ENCODE peak calls at places on chromosome 22, in eight cellular contexts. One of them, this sample, is unnamed.

GRCh38 chr22:36658900-36659299 is 44.7 kb downstream of the CACNG2 start:
- DNase-seq in D721Med: no peak
- DNase-seq in HS-5: no peak
- DNase-seq in HFFc6: no peak
- DNase-seq in ELR: no peak
- DNase-seq in EH: peak
- DNase-seq in activated CD4-positive, CD25-positive, alpha-beta regulatory T cell: no peak
- DNase-seq in neural progenitor cell: no peak
- DNase-seq in this sample: no peak

GRCh38 chr22:44710474-44711235 is 8.7 kb downstream of the PRR5 start:
- DNase-seq in neural progenitor cell: no peak
- DNase-seq in HFFc6: no peak
- DNase-seq in ELR: no peak
- DNase-seq in EH: no peak
- DNase-seq in activated CD4-positive, CD25-positive, alpha-beta regulatory T cell: no peak
- DNase-seq in HS-5: no peak
- DNase-seq in D721Med: no peak
- DNase-seq in this sample: no peak

GRCh38 chr22:19194751-19195536 is 16.4 kb upstream of the SLC25A1 start:
- DNase-seq in EH: no peak
- DNase-seq in HS-5: no peak
- DNase-seq in D721Med: no peak
- DNase-seq in ELR: no peak
- DNase-seq in activated CD4-positive, CD25-positive, alpha-beta regulatory T cell: no peak
- DNase-seq in HFFc6: no peak
- DNase-seq in neural progenitor cell: no peak
- DNase-seq in this sample: no peak

GRCh38 chr22:36641902-36642640 is 61.5 kb downstream of the CACNG2 start:
- DNase-seq in activated CD4-positive, CD25-positive, alpha-beta regulatory T cell: no peak
- DNase-seq in D721Med: no peak
- DNase-seq in HFFc6: peak
- DNase-seq in EH: peak
- DNase-seq in HS-5: peak
- DNase-seq in ELR: peak
- DNase-seq in neural progenitor cell: no peak
- DNase-seq in this sample: no peak

GRCh38 chr22:28841111-28841510 is 40.7 kb upstream of the XBP1 start:
- DNase-seq in HS-5: no peak
- DNase-seq in D721Med: no peak
- DNase-seq in neural progenitor cell: no peak
- DNase-seq in EH: no peak
- DNase-seq in activated CD4-positive, CD25-positive, alpha-beta regulatory T cell: no peak
- DNase-seq in ELR: peak
- DNase-seq in HFFc6: no peak
- DNase-seq in this sample: no peak

GRCh38 chr22:30396871-30397655 is at the start of gene SEC14L2:
- DNase-seq in activated CD4-positive, CD25-positive, alpha-beta regulatory T cell: peak
- DNase-seq in EH: peak
- DNase-seq in D721Med: no peak
- DNase-seq in ELR: peak
- DNase-seq in HFFc6: peak
- DNase-seq in neural progenitor cell: peak
- DNase-seq in HS-5: no peak
- DNase-seq in this sample: no peak

GRCh38 chr22:46036558-46037408 is 59.8 kb upstream of the WNT7B start:
- DNase-seq in D721Med: no peak
- DNase-seq in HS-5: no peak
- DNase-seq in neural progenitor cell: peak
- DNase-seq in EH: peak
- DNase-seq in HFFc6: no peak
- DNase-seq in activated CD4-positive, CD25-positive, alpha-beta regulatory T cell: no peak
- DNase-seq in ELR: peak
- DNase-seq in this sample: no peak

GRCh38 chr22:31870890-31871289 is 73.4 kb upstream of the YWHAH start:
- DNase-seq in HS-5: peak
- DNase-seq in HFFc6: peak
- DNase-seq in ELR: peak
- DNase-seq in D721Med: no peak
- DNase-seq in EH: peak
- DNase-seq in neural progenitor cell: no peak
- DNase-seq in activated CD4-positive, CD25-positive, alpha-beta regulatory T cell: no peak
- DNase-seq in this sample: no peak

GRCh38 chr22:28174509-28174908 is 255.5 kb upstream of the PITPNB start:
- DNase-seq in neural progenitor cell: no peak
- DNase-seq in D721Med: no peak
- DNase-seq in HFFc6: no peak
- DNase-seq in activated CD4-positive, CD25-positive, alpha-beta regulatory T cell: no peak
- DNase-seq in ELR: no peak
- DNase-seq in EH: no peak
- DNase-seq in HS-5: no peak
- DNase-seq in this sample: no peak

GRCh38 chr22:46545041-46545796 is 7.8 kb upstream of the CELSR1 start:
- DNase-seq in activated CD4-positive, CD25-positive, alpha-beta regulatory T cell: no peak
- DNase-seq in D721Med: no peak
- DNase-seq in ELR: peak
- DNase-seq in neural progenitor cell: no peak
- DNase-seq in HFFc6: no peak
- DNase-seq in EH: peak
- DNase-seq in HS-5: no peak
- DNase-seq in this sample: no peak

GRCh38 chr22:25478111-25478510 is 86.4 kb upstream of the GRK3 start:
- DNase-seq in activated CD4-positive, CD25-positive, alpha-beta regulatory T cell: no peak
- DNase-seq in D721Med: no peak
- DNase-seq in HS-5: no peak
- DNase-seq in HFFc6: no peak
- DNase-seq in ELR: no peak
- DNase-seq in neural progenitor cell: no peak
- DNase-seq in EH: no peak
- DNase-seq in this sample: no peak

GRCh38 chr22:48098243-48098935 is 1335.9 kb downstream of the TBC1D22A start:
- DNase-seq in neural progenitor cell: no peak
- DNase-seq in HFFc6: no peak
- DNase-seq in HS-5: no peak
- DNase-seq in EH: no peak
- DNase-seq in D721Med: no peak
- DNase-seq in activated CD4-positive, CD25-positive, alpha-beta regulatory T cell: no peak
- DNase-seq in ELR: no peak
- DNase-seq in this sample: no peak

GRCh38 chr22:24271406-24271760 is 752 bp downstream of the SPECC1L start:
- DNase-seq in HS-5: no peak
- DNase-seq in ELR: no peak
- DNase-seq in neural progenitor cell: no peak
- DNase-seq in HFFc6: no peak
- DNase-seq in D721Med: no peak
- DNase-seq in EH: peak
- DNase-seq in activated CD4-positive, CD25-positive, alpha-beta regulatory T cell: no peak
- DNase-seq in this sample: no peak

GRCh38 chr22:30538280-30538679 is 8.3 kb downstream of the SEC14L6 start:
- DNase-seq in ELR: peak
- DNase-seq in activated CD4-positive, CD25-positive, alpha-beta regulatory T cell: no peak
- DNase-seq in HS-5: no peak
- DNase-seq in EH: peak
- DNase-seq in HFFc6: peak
- DNase-seq in neural progenitor cell: no peak
- DNase-seq in D721Med: no peak
- DNase-seq in this sample: no peak

GRCh38 chr22:40422558-40423245 is 52.3 kb downstream of the SGSM3 start:
- DNase-seq in EH: no peak
- DNase-seq in D721Med: no peak
- DNase-seq in activated CD4-positive, CD25-positive, alpha-beta regulatory T cell: no peak
- DNase-seq in ELR: no peak
- DNase-seq in neural progenitor cell: no peak
- DNase-seq in HFFc6: no peak
- DNase-seq in HS-5: no peak
- DNase-seq in this sample: no peak

GRCh38 chr22:27008454-27008853 is 351.1 kb downstream of the MIAT start:
- DNase-seq in HS-5: no peak
- DNase-seq in HFFc6: no peak
- DNase-seq in EH: no peak
- DNase-seq in ELR: no peak
- DNase-seq in D721Med: no peak
- DNase-seq in activated CD4-positive, CD25-positive, alpha-beta regulatory T cell: no peak
- DNase-seq in neural progenitor cell: no peak
- DNase-seq in this sample: no peak

GRCh38 chr22:33512961-33513360 is 407.3 kb downstream of the LARGE1 start:
- DNase-seq in D721Med: no peak
- DNase-seq in ELR: no peak
- DNase-seq in neural progenitor cell: peak
- DNase-seq in HS-5: no peak
- DNase-seq in HFFc6: no peak
- DNase-seq in activated CD4-positive, CD25-positive, alpha-beta regulatory T cell: no peak
- DNase-seq in EH: no peak
- DNase-seq in this sample: no peak

This sample was measured in NCI-H187.